ENCODE peak calls at places on chromosomes 7 and 10, in five cellular contexts. One of them, this sample, is unnamed.

GRCh38 chr7:37248396-37248836 is 200.2 kb downstream of the ELMO1 start:
- DNase-seq in cardiac muscle cell: peak; percentile 10
- DNase-seq in iris pigment epithelial cell: no peak
- DNase-seq in retina: peak; percentile 74
- DNase-seq in GM12865: no peak
- DNase-seq in this sample: no peak

GRCh38 chr7:111029574-111030357 is 61.2 kb upstream of the LRRN3 start:
- DNase-seq in cardiac muscle cell: peak; percentile 48
- DNase-seq in GM12865: peak; percentile 61
- DNase-seq in retina: no peak
- DNase-seq in iris pigment epithelial cell: peak; percentile 45
- DNase-seq in this sample: peak; percentile 40

GRCh38 chr7:132066776-132067175 is 509.5 kb downstream of the PLXNA4 start:
- DNase-seq in GM12865: no peak
- DNase-seq in retina: no peak
- DNase-seq in cardiac muscle cell: no peak
- DNase-seq in iris pigment epithelial cell: peak; percentile 66
- DNase-seq in this sample: no peak

GRCh38 chr10:77553966-77554365 is 83.6 kb downstream of the KCNMA1 start:
- DNase-seq in cardiac muscle cell: no peak
- DNase-seq in GM12865: no peak
- DNase-seq in iris pigment epithelial cell: no peak
- DNase-seq in retina: no peak
- DNase-seq in this sample: no peak

GRCh38 chr10:118958984-118959916 is 70.3 kb upstream of the NANOS1 start:
- DNase-seq in iris pigment epithelial cell: peak; percentile 75
- DNase-seq in retina: no peak
- DNase-seq in GM12865: no peak
- DNase-seq in cardiac muscle cell: no peak
- DNase-seq in this sample: no peak

GRCh38 chr7:11831383-11831726 is 643 bp downstream of the THSD7A start:
- DNase-seq in cardiac muscle cell: no peak
- DNase-seq in retina: no peak
- DNase-seq in iris pigment epithelial cell: peak; percentile 31
- DNase-seq in GM12865: no peak
- DNase-seq in this sample: no peak

GRCh38 chr10:132990684-132991545 is 48.5 kb upstream of the CFAP46 start:
- DNase-seq in iris pigment epithelial cell: no peak
- DNase-seq in retina: no peak
- DNase-seq in GM12865: no peak
- DNase-seq in cardiac muscle cell: no peak
- DNase-seq in this sample: no peak

GRCh38 chr10:125472037-125472607 is 210.8 kb downstream of the TEX36 start:
- DNase-seq in GM12865: no peak
- DNase-seq in iris pigment epithelial cell: no peak
- DNase-seq in cardiac muscle cell: no peak
- DNase-seq in retina: no peak
- DNase-seq in this sample: no peak

GRCh38 chr10:85679061-85679460 is 687.5 kb downstream of the GRID1 start:
- DNase-seq in iris pigment epithelial cell: no peak
- DNase-seq in retina: no peak
- DNase-seq in GM12865: no peak
- DNase-seq in cardiac muscle cell: no peak
- DNase-seq in this sample: no peak

GRCh38 chr7:31487071-31487470 is 26.8 kb upstream of the ITPRID1 start:
- DNase-seq in retina: no peak
- DNase-seq in cardiac muscle cell: no peak
- DNase-seq in GM12865: no peak
- DNase-seq in iris pigment epithelial cell: no peak
- DNase-seq in this sample: no peak

GRCh38 chr7:47782022-47782421 is 166.2 kb downstream of the PKD1L1 start:
- DNase-seq in retina: no peak
- DNase-seq in GM12865: no peak
- DNase-seq in iris pigment epithelial cell: peak; percentile 66
- DNase-seq in cardiac muscle cell: no peak
- DNase-seq in this sample: no peak

GRCh38 chr7:114901771-114902170 is 20.1 kb upstream of the MDFIC start:
- DNase-seq in GM12865: no peak
- DNase-seq in cardiac muscle cell: no peak
- DNase-seq in retina: no peak
- DNase-seq in iris pigment epithelial cell: peak; percentile 77
- DNase-seq in this sample: no peak

This sample was measured in naive thymus-derived CD8-positive, alpha-beta T cell.